ENCODE peak calls at places on chromosomes 4 and X, in seven cellular contexts. One of them, this sample, is unnamed.

GRCh38 chrX:110317079-110317819 is 636 bp downstream of the AMMECR1 start:
- DNase-seq in trophoblast cell: peak
- DNase-seq in H1: peak
- DNase-seq in IMR-90: no peak
- DNase-seq in mesendoderm: peak
- DNase-seq in H9: no peak
- DNase-seq in mesenchymal stem cell: peak
- DNase-seq in this sample: peak

GRCh38 chr4:22356996-22357596 is 158.8 kb downstream of the ADGRA3 start:
- DNase-seq in mesendoderm: peak
- DNase-seq in H9: no peak
- DNase-seq in IMR-90: peak
- DNase-seq in mesenchymal stem cell: peak
- DNase-seq in H1: no peak
- DNase-seq in trophoblast cell: peak
- DNase-seq in this sample: no peak

GRCh38 chr4:45280121-45280520 is 553.8 kb upstream of the GNPDA2 start:
- DNase-seq in mesenchymal stem cell: no peak
- DNase-seq in trophoblast cell: no peak
- DNase-seq in mesendoderm: no peak
- DNase-seq in IMR-90: no peak
- DNase-seq in H9: no peak
- DNase-seq in H1: no peak
- DNase-seq in this sample: no peak

GRCh38 chrX:17590892-17591740 is 146.2 kb upstream of the SCML1 start:
- DNase-seq in mesendoderm: peak
- DNase-seq in trophoblast cell: peak
- DNase-seq in IMR-90: peak
- DNase-seq in mesenchymal stem cell: peak
- DNase-seq in H9: peak
- DNase-seq in H1: peak
- DNase-seq in this sample: peak

GRCh38 chr4:125313497-125313896 is 1.3 kb upstream of the FAT4 start:
- DNase-seq in H9: peak
- DNase-seq in IMR-90: peak
- DNase-seq in H1: no peak
- DNase-seq in trophoblast cell: peak
- DNase-seq in mesendoderm: peak
- DNase-seq in mesenchymal stem cell: peak
- DNase-seq in this sample: peak

GRCh38 chr4:32148120-32148666 is 1428.0 kb downstream of the PCDH7 start:
- DNase-seq in H1: no peak
- DNase-seq in IMR-90: no peak
- DNase-seq in mesendoderm: peak
- DNase-seq in trophoblast cell: no peak
- DNase-seq in mesenchymal stem cell: no peak
- DNase-seq in H9: no peak
- DNase-seq in this sample: no peak

GRCh38 chr4:122833999-122834398 is 7.4 kb downstream of the FGF2 start:
- DNase-seq in trophoblast cell: no peak
- DNase-seq in H1: peak
- DNase-seq in mesenchymal stem cell: no peak
- DNase-seq in IMR-90: no peak
- DNase-seq in mesendoderm: no peak
- DNase-seq in H9: no peak
- DNase-seq in this sample: no peak

GRCh38 chr4:165345663-165346417 is 18.4 kb downstream of the MSMO1 start:
- DNase-seq in H1: no peak
- DNase-seq in H9: no peak
- DNase-seq in mesenchymal stem cell: peak
- DNase-seq in IMR-90: no peak
- DNase-seq in mesendoderm: no peak
- DNase-seq in trophoblast cell: no peak
- DNase-seq in this sample: no peak

GRCh38 chrX:15853586-15854079 is 980 bp downstream of the AP1S2 start:
- DNase-seq in IMR-90: no peak
- DNase-seq in H1: no peak
- DNase-seq in mesenchymal stem cell: peak
- DNase-seq in mesendoderm: no peak
- DNase-seq in H9: no peak
- DNase-seq in trophoblast cell: no peak
- DNase-seq in this sample: no peak

GRCh38 chrX:8288590-8288989 is 117.5 kb upstream of the VCX2 start:
- DNase-seq in H9: no peak
- DNase-seq in mesendoderm: no peak
- DNase-seq in mesenchymal stem cell: no peak
- DNase-seq in IMR-90: no peak
- DNase-seq in H1: no peak
- DNase-seq in trophoblast cell: peak
- DNase-seq in this sample: no peak

GRCh38 chr4:86482851-86483490 is 111.1 kb upstream of the PTPN13 start:
- DNase-seq in mesenchymal stem cell: peak
- DNase-seq in mesendoderm: peak
- DNase-seq in trophoblast cell: no peak
- DNase-seq in H1: peak
- DNase-seq in H9: peak
- DNase-seq in IMR-90: no peak
- DNase-seq in this sample: peak

GRCh38 chrX:56978172-56978571 is 17.2 kb downstream of the SPIN3 start:
- DNase-seq in mesenchymal stem cell: peak
- DNase-seq in H9: peak
- DNase-seq in mesendoderm: peak
- DNase-seq in H1: no peak
- DNase-seq in trophoblast cell: peak
- DNase-seq in IMR-90: peak
- DNase-seq in this sample: no peak

GRCh38 chr4:89539797-89540711 is 232.5 kb upstream of the GPRIN3 start:
- DNase-seq in trophoblast cell: no peak
- DNase-seq in mesendoderm: peak
- DNase-seq in mesenchymal stem cell: peak
- DNase-seq in H1: no peak
- DNase-seq in IMR-90: peak
- DNase-seq in H9: no peak
- DNase-seq in this sample: no peak

GRCh38 chrX:105114554-105115130 is 105.9 kb downstream of the TEX13A start:
- DNase-seq in mesendoderm: no peak
- DNase-seq in mesenchymal stem cell: no peak
- DNase-seq in trophoblast cell: peak
- DNase-seq in IMR-90: no peak
- DNase-seq in H9: no peak
- DNase-seq in H1: no peak
- DNase-seq in this sample: no peak

GRCh38 chr4:77220841-77221613 is 64.0 kb downstream of the CCNG2 start:
- DNase-seq in mesenchymal stem cell: no peak
- DNase-seq in trophoblast cell: no peak
- DNase-seq in H1: no peak
- DNase-seq in mesendoderm: no peak
- DNase-seq in H9: no peak
- DNase-seq in IMR-90: peak
- DNase-seq in this sample: no peak

GRCh38 chr4:1334579-1334895 is 12.5 kb upstream of the UVSSA start:
- DNase-seq in mesenchymal stem cell: no peak
- DNase-seq in IMR-90: no peak
- DNase-seq in trophoblast cell: no peak
- DNase-seq in H9: no peak
- DNase-seq in H1: no peak
- DNase-seq in mesendoderm: no peak
- DNase-seq in this sample: no peak

GRCh38 chr4:89216866-89217265 is 90.7 kb downstream of the GPRIN3 start:
- DNase-seq in H9: no peak
- DNase-seq in mesenchymal stem cell: no peak
- DNase-seq in IMR-90: no peak
- DNase-seq in trophoblast cell: no peak
- DNase-seq in H1: no peak
- DNase-seq in mesendoderm: no peak
- DNase-seq in this sample: no peak

GRCh38 chr4:67909910-67910905 is 26.4 kb upstream of the TMPRSS11D start:
- DNase-seq in IMR-90: peak
- DNase-seq in mesenchymal stem cell: peak
- DNase-seq in H9: no peak
- DNase-seq in H1: no peak
- DNase-seq in trophoblast cell: peak
- DNase-seq in mesendoderm: peak
- DNase-seq in this sample: no peak

GRCh38 chr4:7628432-7628831 is 193.7 kb upstream of the PSAPL1 start:
- DNase-seq in trophoblast cell: no peak
- DNase-seq in H1: no peak
- DNase-seq in mesenchymal stem cell: no peak
- DNase-seq in IMR-90: no peak
- DNase-seq in mesendoderm: no peak
- DNase-seq in H9: no peak
- DNase-seq in this sample: no peak

GRCh38 chr4:184674011-184674410 is 24.5 kb downstream of the PRIMPOL start:
- DNase-seq in trophoblast cell: no peak
- DNase-seq in mesenchymal stem cell: no peak
- DNase-seq in H9: no peak
- DNase-seq in IMR-90: peak
- DNase-seq in mesendoderm: no peak
- DNase-seq in H1: no peak
- DNase-seq in this sample: no peak

GRCh38 chr4:184669251-184669650 is 19.7 kb downstream of the PRIMPOL start:
- DNase-seq in trophoblast cell: peak
- DNase-seq in mesendoderm: no peak
- DNase-seq in IMR-90: no peak
- DNase-seq in mesenchymal stem cell: no peak
- DNase-seq in H1: no peak
- DNase-seq in H9: no peak
- DNase-seq in this sample: no peak

GRCh38 chr4:184668096-184668495 is 18.6 kb downstream of the PRIMPOL start:
- DNase-seq in H1: no peak
- DNase-seq in mesendoderm: no peak
- DNase-seq in H9: no peak
- DNase-seq in IMR-90: no peak
- DNase-seq in mesenchymal stem cell: no peak
- DNase-seq in trophoblast cell: no peak
- DNase-seq in this sample: no peak

GRCh38 chr4:184668511-184669114 is 19.1 kb downstream of the PRIMPOL start:
- DNase-seq in mesenchymal stem cell: no peak
- DNase-seq in mesendoderm: no peak
- DNase-seq in H1: no peak
- DNase-seq in IMR-90: peak
- DNase-seq in H9: no peak
- DNase-seq in trophoblast cell: no peak
- DNase-seq in this sample: no peak

GRCh38 chr4:184671101-184671500 is 21.6 kb downstream of the PRIMPOL start:
- DNase-seq in mesendoderm: no peak
- DNase-seq in IMR-90: no peak
- DNase-seq in H9: no peak
- DNase-seq in H1: no peak
- DNase-seq in mesenchymal stem cell: no peak
- DNase-seq in trophoblast cell: no peak
- DNase-seq in this sample: no peak
- H4K8ac ChIP-seq in mesendoderm: no peak
- H4K8ac ChIP-seq in IMR-90: no peak
- H4K8ac ChIP-seq in H9: no peak
- H4K8ac ChIP-seq in H1: no peak
- H4K8ac ChIP-seq in mesenchymal stem cell: no peak
- H4K8ac ChIP-seq in trophoblast cell: no peak
- H4K8ac ChIP-seq in this sample: no peak

DNA sequence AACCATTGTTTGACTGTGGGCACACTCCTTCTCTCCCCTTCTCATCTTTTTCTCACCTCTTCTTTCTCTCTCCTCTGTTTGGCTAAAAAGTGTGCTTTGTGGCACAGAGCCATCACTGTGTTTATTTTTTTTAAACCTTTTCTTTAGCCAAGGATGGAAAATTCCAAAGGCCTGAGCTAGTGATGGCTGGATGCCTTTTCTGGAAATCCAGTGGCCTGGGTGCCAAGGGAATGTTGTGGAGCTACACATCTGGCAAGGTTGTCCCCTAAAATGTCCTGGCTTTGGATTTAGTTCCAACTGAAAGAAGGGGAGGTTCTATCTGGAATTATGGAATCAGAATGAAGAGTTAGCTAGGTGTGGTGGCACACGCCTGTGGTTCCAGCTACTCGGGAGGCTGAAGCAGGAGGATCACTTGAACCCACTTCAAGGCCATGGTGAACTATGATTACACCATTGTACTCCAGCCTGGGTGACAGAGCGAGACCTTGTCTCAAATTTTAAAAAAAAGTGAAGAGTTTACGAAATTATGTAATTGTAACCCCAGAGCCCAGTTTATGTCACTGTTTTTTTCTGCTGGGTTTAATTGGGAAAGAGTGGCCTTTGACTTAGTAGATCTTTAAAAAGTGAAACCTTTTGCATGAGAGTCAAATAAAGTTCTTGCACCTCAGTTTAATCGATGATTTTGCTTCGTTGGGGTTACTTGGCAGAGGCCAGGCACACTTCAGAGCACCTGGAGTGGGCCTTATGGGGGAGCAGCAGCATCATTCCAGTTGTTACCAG is 17.7 kb downstream of the DOCK11 start:
- DNase-seq in trophoblast cell: no peak
- DNase-seq in mesenchymal stem cell: no peak
- DNase-seq in IMR-90: no peak
- DNase-seq in mesendoderm: no peak
- DNase-seq in H9: no peak
- DNase-seq in H1: no peak
- DNase-seq in this sample: no peak
- H4K8ac ChIP-seq in trophoblast cell: no peak
- H4K8ac ChIP-seq in mesenchymal stem cell: no peak
- H4K8ac ChIP-seq in IMR-90: no peak
- H4K8ac ChIP-seq in mesendoderm: no peak
- H4K8ac ChIP-seq in H9: no peak
- H4K8ac ChIP-seq in H1: no peak
- H4K8ac ChIP-seq in this sample: no peak

DNA sequence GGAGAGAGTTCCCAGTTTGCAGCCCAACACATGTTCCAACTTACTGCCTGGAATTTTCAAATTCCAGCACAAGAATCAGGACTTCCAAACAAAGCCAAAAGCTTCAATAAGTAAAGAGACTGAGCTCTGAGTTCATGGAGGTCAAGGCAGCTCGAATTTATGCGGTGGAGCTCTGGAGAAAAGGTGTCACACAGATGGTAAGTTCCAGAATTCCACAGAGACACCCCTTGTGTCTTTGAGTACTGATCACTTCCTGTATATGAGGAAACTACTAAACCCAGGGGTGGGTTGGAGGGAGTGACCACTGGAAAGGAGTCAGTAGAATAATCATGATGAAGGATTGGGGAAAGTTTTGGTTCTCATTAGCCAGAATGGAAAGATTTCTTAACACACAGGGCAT is 118.5 kb upstream of the GUCY1A1 start:
- DNase-seq in H1: no peak
- DNase-seq in H9: no peak
- DNase-seq in trophoblast cell: no peak
- DNase-seq in mesenchymal stem cell: peak
- DNase-seq in IMR-90: peak
- DNase-seq in mesendoderm: peak
- DNase-seq in this sample: no peak
- H4K8ac ChIP-seq in H1: no peak
- H4K8ac ChIP-seq in H9: no peak
- H4K8ac ChIP-seq in trophoblast cell: no peak
- H4K8ac ChIP-seq in mesenchymal stem cell: no peak
- H4K8ac ChIP-seq in IMR-90: no peak
- H4K8ac ChIP-seq in mesendoderm: no peak
- H4K8ac ChIP-seq in this sample: no peak

DNA sequence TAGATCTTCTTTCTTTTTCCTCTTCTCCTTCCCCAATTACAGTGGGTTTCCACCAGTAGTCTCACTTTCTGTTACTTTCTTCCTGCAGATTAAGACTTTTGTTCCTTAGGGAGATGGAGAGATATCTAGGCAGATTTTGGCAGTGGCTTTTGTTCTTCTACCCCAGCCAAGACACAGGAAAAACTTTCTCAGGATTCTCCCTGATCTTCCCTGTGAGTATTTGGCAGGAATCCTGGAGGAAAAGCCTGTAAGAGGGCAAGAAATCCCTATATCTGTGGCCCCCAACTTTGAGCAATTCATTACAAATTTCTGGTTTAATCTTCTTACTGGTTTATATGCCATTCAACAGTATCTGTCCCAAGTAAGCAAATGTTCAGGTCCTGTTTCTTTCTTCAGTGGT is 21.9 kb downstream of the SLC9A7 start:
- DNase-seq in IMR-90: no peak
- DNase-seq in H1: no peak
- DNase-seq in mesenchymal stem cell: no peak
- DNase-seq in mesendoderm: no peak
- DNase-seq in H9: no peak
- DNase-seq in trophoblast cell: no peak
- DNase-seq in this sample: no peak
- H4K8ac ChIP-seq in IMR-90: peak
- H4K8ac ChIP-seq in H1: no peak
- H4K8ac ChIP-seq in mesenchymal stem cell: no peak
- H4K8ac ChIP-seq in mesendoderm: no peak
- H4K8ac ChIP-seq in H9: no peak
- H4K8ac ChIP-seq in trophoblast cell: no peak
- H4K8ac ChIP-seq in this sample: no peak

This sample was measured in neuronal stem cell.